ENCODE peak calls at places on chromosome 2, in six cellular contexts. R, T, G, D, W and U are unnamed samples.

GRCh38 chr2:202187570-202187969 is 50.8 kb downstream of the SUMO1 start:
- DNase-seq in R (no peak), T (peak), G (no peak), D (no peak), W (no peak), U (no peak)

GRCh38 chr2:100945433-100945740 is 56.7 kb upstream of the RPL31 start:
- DNase-seq in R (no peak), T (no peak), G (no peak), D (no peak), W (no peak), U (no peak)

GRCh38 chr2:97748397-97748796 is 35.0 kb downstream of the ZAP70 start:
- DNase-seq in R (peak), T (no peak), G (peak), D (peak), W (peak), U (no peak)

GRCh38 chr2:229087229-229087628 is 183.9 kb downstream of the PID1 start:
- DNase-seq in R (no peak), T (no peak), G (no peak), D (no peak), W (no peak), U (no peak)

GRCh38 chr2:201840726-201841125 is 34.4 kb downstream of the CDK15 start:
- DNase-seq in R (no peak), T (no peak), G (no peak), D (no peak), W (no peak), U (no peak)

GRCh38 chr2:11738589-11739436 is 7.6 kb upstream of the LPIN1 start:
- DNase-seq in R (peak), T (peak), G (peak), D (peak), W (peak), U (peak)

GRCh38 chr2:134136702-134137101 is 117.2 kb upstream of the MGAT5 start:
- DNase-seq in R (no peak), T (no peak), G (peak), D (no peak), W (no peak), U (no peak)

GRCh38 chr2:168086805-168087204 is 160.6 kb downstream of the STK39 start:
- DNase-seq in R (no peak), T (no peak), G (no peak), D (no peak), W (no peak), U (no peak)

GRCh38 chr2:232927793-232928563 is 57.9 kb downstream of the SNORC start:
- DNase-seq in R (no peak), T (no peak), G (no peak), D (peak), W (no peak), U (no peak)

GRCh38 chr2:74491671-74492544 is 7.5 kb downstream of the LBX2 start:
- DNase-seq in R (no peak), T (no peak), G (no peak), D (no peak), W (no peak), U (no peak)

GRCh38 chr2:238087211-238087610 is 12.9 kb upstream of the ESPNL start:
- DNase-seq in R (no peak), T (no peak), G (no peak), D (no peak), W (no peak), U (no peak)

GRCh38 chr2:237278593-237278992 is 135.4 kb downstream of the COL6A3 start:
- DNase-seq in R (peak), T (no peak), G (no peak), D (peak), W (no peak), U (no peak)

GRCh38 chr2:41924024-41924423 is 123.8 kb upstream of the PKDCC start:
- DNase-seq in R (no peak), T (no peak), G (no peak), D (no peak), W (no peak), U (no peak)

GRCh38 chr2:28163028-28163427 is 229.6 kb upstream of the FOSL2 start:
- DNase-seq in R (no peak), T (no peak), G (no peak), D (no peak), W (no peak), U (no peak)

GRCh38 chr2:10407841-10408648 is 40.1 kb downstream of the ODC1 start:
- DNase-seq in R (peak), T (peak), G (peak), D (no peak), W (peak), U (peak)

GRCh38 chr2:137000790-137001189 is 235.4 kb downstream of the THSD7B start:
- DNase-seq in R (no peak), T (no peak), G (no peak), D (no peak), W (no peak), U (no peak)

GRCh38 chr2:240392084-240392947 is 43.1 kb upstream of the GPC1 start:
- DNase-seq in R (peak), T (no peak), G (no peak), D (no peak), W (no peak), U (no peak)

GRCh38 chr2:239344857-239345216 is 56.0 kb downstream of the HDAC4 start:
- DNase-seq in R (peak), T (no peak), G (no peak), D (no peak), W (no peak), U (no peak)

GRCh38 chr2:194166818-194167217 is 1490.2 kb upstream of the SLC39A10 start:
- DNase-seq in R (no peak), T (peak), G (peak), D (peak), W (no peak), U (no peak)

GRCh38 chr2:68195096-68195495 is 37.4 kb downstream of the PNO1 start:
- DNase-seq in R (no peak), T (no peak), G (peak), D (no peak), W (no peak), U (no peak)

GRCh38 chr2:230140667-230141066 is 71.9 kb upstream of the SLC16A14 start:
- DNase-seq in R (no peak), T (no peak), G (no peak), D (no peak), W (no peak), U (peak)

GRCh38 chr2:71291398-71291797 is 40.2 kb upstream of the ZNF638 start:
- DNase-seq in R (no peak), T (no peak), G (no peak), D (no peak), W (no peak), U (no peak)

GRCh38 chr2:239160226-239161143 is 240.3 kb downstream of the HDAC4 start:
- DNase-seq in R (peak), T (no peak), G (no peak), D (no peak), W (no peak), U (no peak)

GRCh38 chr2:62794791-62795190 is 89.3 kb downstream of the EHBP1 start:
- DNase-seq in R (no peak), T (no peak), G (no peak), D (no peak), W (no peak), U (no peak)

GRCh38 chr2:239548491-239548890 is 147.7 kb upstream of the HDAC4 start:
- DNase-seq in R (no peak), T (no peak), G (no peak), D (no peak), W (no peak), U (no peak)

GRCh38 chr2:25619187-25619586 is 54.2 kb downstream of the DTNB start:
- DNase-seq in R (no peak), T (no peak), G (no peak), D (no peak), W (no peak), U (no peak)

GRCh38 chr2:15801904-15802303 is 138.4 kb upstream of the MYCN start:
- DNase-seq in R (no peak), T (no peak), G (no peak), D (no peak), W (no peak), U (no peak)

GRCh38 chr2:9771481-9772017 is 71.7 kb upstream of the TAF1B start:
- DNase-seq in R (no peak), T (no peak), G (no peak), D (peak), W (no peak), U (no peak)

GRCh38 chr2:173652731-173653426 is 298.2 kb downstream of the CDCA7 start:
- DNase-seq in R (no peak), T (peak), G (no peak), D (no peak), W (no peak), U (no peak)

GRCh38 chr2:199488772-199489400 is 31.1 kb upstream of the SATB2 start:
- DNase-seq in R (peak), T (peak), G (peak), D (peak), W (peak), U (peak)

GRCh38 chr2:235658371-235659174 is 164.7 kb downstream of the AGAP1 start:
- DNase-seq in R (no peak), T (no peak), G (no peak), D (no peak), W (no peak), U (no peak)

GRCh38 chr2:119431155-119431975 is at the start of gene TMEM37:
- DNase-seq in R (peak), T (peak), G (peak), D (peak), W (no peak), U (no peak)

GRCh38 chr2:140947236-140947635 is 1183.6 kb downstream of the LRP1B start:
- DNase-seq in R (no peak), T (no peak), G (no peak), D (no peak), W (no peak), U (no peak)

GRCh38 chr2:144201126-144201525 is 318.8 kb downstream of the ZEB2 start:
- DNase-seq in R (no peak), T (no peak), G (no peak), D (no peak), W (no peak), U (no peak)

GRCh38 chr2:223123859-223124610 is 72.0 kb downstream of the KCNE4 start:
- DNase-seq in R (no peak), T (no peak), G (no peak), D (no peak), W (no peak), U (no peak)

GRCh38 chr2:221385716-221386115 is 186.4 kb downstream of the EPHA4 start:
- DNase-seq in R (no peak), T (no peak), G (no peak), D (no peak), W (no peak), U (no peak)

GRCh38 chr2:46306320-46306719 is 9.1 kb downstream of the EPAS1 start:
- DNase-seq in R (no peak), T (peak), G (no peak), D (no peak), W (no peak), U (no peak)

GRCh38 chr2:146776589-146776988 is 1068.2 kb upstream of the ACVR2A start:
- DNase-seq in R (no peak), T (no peak), G (no peak), D (no peak), W (no peak), U (no peak)

DNA sequence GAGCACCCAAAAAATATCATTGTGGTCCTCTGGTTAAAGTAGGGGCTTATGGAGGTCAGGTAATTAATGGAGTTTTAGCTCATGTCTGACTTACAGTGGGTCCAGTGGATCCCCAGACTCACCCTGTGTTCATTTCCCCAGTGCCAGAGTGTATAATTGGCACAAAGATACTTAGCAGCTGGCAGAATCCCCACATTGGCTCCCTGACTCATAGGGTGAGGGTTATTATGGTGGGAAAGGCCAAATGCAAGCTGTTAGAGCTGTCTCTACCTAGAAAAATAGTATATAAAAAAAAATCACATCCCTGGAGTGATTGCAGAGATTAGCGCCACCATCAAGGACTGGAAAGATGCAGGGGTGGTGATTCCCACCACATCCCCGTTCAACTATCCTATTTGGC is 1067.6 kb upstream of the ACVR2A start:
- DNase-seq in R (no peak), T (no peak), G (no peak), D (no peak), W (no peak), U (no peak)
- TF ChIP-seq POLR2AphosphoS5 in R (no peak), T (no peak), G (no peak), D (no peak), W (no peak), U (no peak)

GRCh38 chr2:29206941-29207340 is 91.7 kb downstream of the CLIP4 start:
- DNase-seq in R (no peak), T (no peak), G (no peak), D (no peak), W (no peak), U (no peak)
- TF ChIP-seq CTCF in R (no peak), T (peak), G (no peak), D (no peak), W (no peak), U (no peak)

DNA sequence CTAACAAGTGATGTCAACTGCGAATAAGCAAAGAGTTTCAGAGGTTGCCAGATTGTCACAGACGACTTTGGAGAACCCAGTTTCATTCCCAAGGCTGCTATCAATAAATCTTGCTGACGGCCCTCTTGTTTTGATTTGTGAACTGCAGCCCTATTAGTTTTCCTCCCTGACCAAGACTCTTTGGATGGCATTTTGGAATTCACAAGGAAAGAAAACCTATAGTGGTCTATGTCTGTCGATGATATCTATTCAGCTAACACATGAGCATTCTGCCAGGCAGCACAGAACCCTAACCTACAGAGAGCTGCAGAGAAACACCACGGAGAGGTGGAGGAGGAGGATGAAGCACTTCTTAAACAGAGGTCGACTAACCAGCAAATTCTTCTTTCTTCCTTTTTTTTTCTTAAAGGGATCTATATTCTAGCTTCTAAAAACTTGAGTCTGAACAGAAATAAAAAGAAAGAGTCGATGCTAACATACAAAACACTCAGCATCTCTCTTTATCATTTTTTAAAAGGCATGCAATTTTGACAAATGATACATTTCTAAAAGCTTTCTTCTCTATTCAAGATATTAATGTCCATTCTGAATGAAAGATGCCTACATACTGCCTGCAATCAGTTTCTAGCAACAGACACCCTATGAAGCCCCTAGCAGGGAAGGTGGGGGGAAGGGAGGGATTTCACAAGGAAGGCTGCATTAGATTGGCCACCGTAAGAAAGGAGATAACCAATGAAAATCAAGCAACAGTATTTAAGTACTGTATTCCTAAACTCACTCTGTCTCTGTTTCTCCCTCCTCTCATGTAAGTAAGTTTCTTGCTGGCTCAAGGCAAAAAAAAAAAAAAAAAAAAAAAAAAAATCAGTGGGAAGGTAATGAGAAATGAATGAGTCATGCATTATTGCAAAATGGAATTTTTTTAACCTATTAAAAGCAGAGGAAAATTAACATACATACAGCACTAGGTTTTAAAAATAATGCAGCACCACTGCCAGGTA is 83.0 kb upstream of the CHRNA1 start:
- DNase-seq in R (no peak), T (no peak), G (no peak), D (peak), W (no peak), U (no peak)
- H3K27ac ChIP-seq in R (no peak), T (no peak), G (no peak), D (peak), W (no peak), U (peak)

GRCh38 chr2:52258038-52258437 is 1226.1 kb upstream of the NRXN1 start:
- DNase-seq in R (no peak), T (no peak), G (no peak), D (no peak), W (no peak), U (no peak)
- TF ChIP-seq POLR2AphosphoS5 in R (no peak), T (no peak), G (no peak), D (no peak), W (no peak), U (no peak)

GRCh38 chr2:227817940-227818568 is 4.4 kb downstream of the CCL20 start:
- DNase-seq in R (peak), T (peak), G (peak), D (peak), W (peak), U (no peak)
- TF ChIP-seq CTCF in R (no peak), T (no peak), G (no peak), D (no peak), W (no peak), U (no peak)